ENCODE peak calls at places on chromosomes 2 and 18, in eight cellular contexts. J, V, L, U, B, H, T and K are unnamed samples.

GRCh38 chr2:176464886-176465564 is 195.8 kb downstream of the MTX2 start:
- DNase-seq in J (no peak), T (no peak), H (no peak), U (no peak), V (no peak), L (no peak), B (no peak), K (no peak)

GRCh38 chr2:120229341-120229740 is 6.1 kb upstream of the TMEM185B start:
- DNase-seq in L (no peak), B (no peak), V (no peak), H (no peak), T (no peak), U (no peak), J (no peak), K (no peak)

GRCh38 chr2:46826898-46827245 is 88.7 kb downstream of the MCFD2 start:
- DNase-seq in H (no peak), T (no peak), J (no peak), U (no peak), L (no peak), V (no peak), B (no peak), K (no peak)

GRCh38 chr2:217848351-217848957 is 154.3 kb downstream of the TNS1 start:
- DNase-seq in V (no peak), J (no peak), T (peak), L (no peak), U (no peak), H (no peak), B (no peak), K (no peak)

GRCh38 chr2:99811544-99811943 is 321.7 kb upstream of the REV1 start:
- DNase-seq in H (no peak), J (no peak), V (no peak), T (no peak), U (no peak), L (peak), B (peak), K (no peak)

GRCh38 chr2:134549104-134549503 is 169.7 kb downstream of the TMEM163 start:
- DNase-seq in H (no peak), U (no peak), L (peak), J (no peak), V (no peak), B (peak), T (no peak), K (no peak)

GRCh38 chr2:238601433-238602222 is 174.9 kb downstream of the ASB1 start:
- DNase-seq in B (peak), J (no peak), L (peak), T (no peak), V (no peak), H (no peak), U (no peak), K (no peak)

GRCh38 chr18:66873899-66874298 is 270.0 kb upstream of the CDH19 start:
- DNase-seq in U (no peak), B (no peak), L (no peak), J (no peak), H (no peak), T (no peak), V (no peak), K (no peak)

GRCh38 chr2:222608081-222608480 is 47.8 kb downstream of the FARSB start:
- DNase-seq in L (no peak), U (no peak), B (peak), H (no peak), T (no peak), V (no peak), J (no peak), K (no peak)

GRCh38 chr2:176395273-176395854 is 126.1 kb downstream of the MTX2 start:
- DNase-seq in L (peak), H (no peak), B (no peak), U (no peak), J (no peak), T (no peak), V (no peak), K (no peak)

GRCh38 chr2:32825291-32825712 is 121.5 kb upstream of the LTBP1 start:
- DNase-seq in B (no peak), U (no peak), V (no peak), J (no peak), L (peak), H (no peak), T (no peak), K (no peak)

GRCh38 chr2:106965611-106966010 is 79.6 kb upstream of the ST6GAL2 start:
- DNase-seq in V (no peak), U (no peak), H (no peak), L (peak), B (no peak), T (no peak), J (no peak), K (no peak)

GRCh38 chr2:41933585-41934322 is 114.1 kb upstream of the PKDCC start:
- DNase-seq in V (no peak), U (no peak), J (peak), H (no peak), B (peak), T (no peak), L (peak), K (no peak)